ENCODE peak calls at places on chromosomes 1 and 21, in seven cellular contexts. G is lung, C is HepG2, N is psoas muscle, T is brain microvascular endothelial cell, E is IMR-90, D is stomach. O is an unnamed sample.

GRCh38 chr1:233113009-233113712 is 162.8 kb downstream of the NTPCR start:
- DNase-seq in G (peak), C (peak), N (peak), T (peak), E (peak), D (peak), O (peak)

GRCh38 chr1:227808566-227808965 is 6.9 kb upstream of the PRSS38 start:
- DNase-seq in G (no peak), C (no peak), N (no peak), T (no peak), E (peak), D (no peak), O (no peak)

GRCh38 chr1:20323613-20323920 is 32.9 kb downstream of the VWA5B1 start:
- DNase-seq in G (no peak), C (no peak), N (no peak), T (no peak), E (peak), D (no peak), O (no peak)

GRCh38 chr1:102191723-102192122 is 195.0 kb upstream of the OLFM3 start:
- DNase-seq in G (no peak), C (peak), N (no peak), T (no peak), E (no peak), D (no peak), O (peak)

GRCh38 chr1:1833456-1833855 is 55.2 kb upstream of the NADK start:
- DNase-seq in G (no peak), C (no peak), N (no peak), T (no peak), E (no peak), D (no peak), O (no peak)

GRCh38 chr1:156958247-156958714 is 37.8 kb downstream of the LRRC71 start:
- DNase-seq in G (no peak), C (no peak), N (no peak), T (no peak), E (no peak), D (no peak), O (no peak)

GRCh38 chr21:34916446-34916845 is 132.7 kb downstream of the RUNX1 start:
- DNase-seq in G (no peak), C (no peak), N (no peak), T (peak), E (peak), D (no peak), O (no peak)

GRCh38 chr1:114082047-114082630 is 71.5 kb downstream of the SYT6 start:
- DNase-seq in G (no peak), C (no peak), N (no peak), T (no peak), E (no peak), D (no peak), O (no peak)

GRCh38 chr1:225808136-225808535 is 1.8 kb upstream of the EPHX1 start:
- DNase-seq in G (no peak), C (no peak), N (no peak), T (no peak), E (no peak), D (no peak), O (no peak)

GRCh38 chr1:159854101-159854692 is 8.3 kb downstream of the VSIG8 start:
- DNase-seq in G (peak), C (no peak), N (peak), T (peak), E (no peak), D (peak), O (no peak)

GRCh38 chr1:208069908-208070307 is 159.0 kb upstream of the CD34 start:
- DNase-seq in G (no peak), C (no peak), N (no peak), T (no peak), E (no peak), D (no peak), O (no peak)

GRCh38 chr21:23936224-23936623 is 1671.1 kb downstream of the MRPL39 start:
- DNase-seq in G (no peak), C (no peak), N (no peak), T (no peak), E (peak), D (no peak), O (no peak)

GRCh38 chr1:38451541-38451993 is 405.0 kb upstream of the POU3F1 start:
- DNase-seq in G (no peak), C (no peak), N (no peak), T (peak), E (peak), D (no peak), O (no peak)

GRCh38 chr1:156838972-156839371 is 19.9 kb downstream of the INSRR start:
- DNase-seq in G (no peak), C (no peak), N (no peak), T (no peak), E (no peak), D (peak), O (no peak)

GRCh38 chr1:99986656-99987225 is 16.9 kb downstream of the SLC35A3 start:
- DNase-seq in G (no peak), C (peak), N (no peak), T (no peak), E (no peak), D (peak), O (no peak)

GRCh38 chr1:22763479-22764200 is 53.0 kb downstream of the EPHB2 start:
- DNase-seq in G (no peak), C (no peak), N (no peak), T (no peak), E (peak), D (no peak), O (no peak)

GRCh38 chr1:222387020-222387816 is 160.7 kb downstream of the HHIPL2 start:
- DNase-seq in G (no peak), C (peak), N (no peak), T (no peak), E (no peak), D (no peak), O (no peak)

GRCh38 chr1:41359211-41360073 is 1.8 kb upstream of the FOXO6 start:
- DNase-seq in G (no peak), C (no peak), N (peak), T (no peak), E (no peak), D (peak), O (no peak)

GRCh38 chr1:107877092-107877491 is 87.9 kb downstream of the VAV3 start:
- DNase-seq in G (no peak), C (no peak), N (no peak), T (no peak), E (peak), D (no peak), O (peak)

GRCh38 chr1:153977250-153978240 is at the start of gene JTB:
- DNase-seq in G (peak), C (peak), N (peak), T (peak), E (peak), D (peak), O (peak)

GRCh38 chr1:248828845-248829244 is 3.1 kb upstream of the SH3BP5L start:
- DNase-seq in G (no peak), C (peak), N (no peak), T (peak), E (peak), D (no peak), O (peak)

GRCh38 chr1:153790282-153790995 is 15.2 kb downstream of the SLC27A3 start:
- DNase-seq in G (peak), C (no peak), N (peak), T (peak), E (peak), D (peak), O (no peak)

GRCh38 chr1:115136706-115137105 is 47.4 kb upstream of the TSPAN2 start:
- DNase-seq in G (no peak), C (no peak), N (no peak), T (no peak), E (no peak), D (no peak), O (no peak)

GRCh38 chr1:3105167-3105863 is 36.3 kb downstream of the PRDM16 start:
- DNase-seq in G (no peak), C (peak), N (no peak), T (no peak), E (no peak), D (no peak), O (no peak)

GRCh38 chr1:47738560-47739182 is 258.5 kb downstream of the TRABD2B start:
- DNase-seq in G (peak), C (peak), N (peak), T (no peak), E (peak), D (peak), O (peak)

GRCh38 chr1:149888999-149889289 is 10.4 kb upstream of the BOLA1 start:
- DNase-seq in G (no peak), C (no peak), N (no peak), T (peak), E (peak), D (peak), O (no peak)

GRCh38 chr1:51330331-51331201 is at the start of gene TTC39A:
- DNase-seq in G (no peak), C (no peak), N (no peak), T (no peak), E (no peak), D (peak), O (no peak)
- TF ChIP-seq CTCF in G (no peak), C (no peak), N (no peak), T (no peak), E (no peak), D (no peak), O (no peak)

GRCh38 chr1:15654091-15654690 is 29.9 kb upstream of the PLEKHM2 start:
- DNase-seq in G (no peak), C (no peak), N (no peak), T (no peak), E (no peak), D (no peak), O (no peak)

GRCh38 chr1:15656464-15656863 is 27.7 kb upstream of the PLEKHM2 start:
- DNase-seq in G (no peak), C (no peak), N (no peak), T (no peak), E (no peak), D (no peak), O (no peak)

GRCh38 chr1:15660151-15660550 is 24.0 kb upstream of the PLEKHM2 start:
- DNase-seq in G (no peak), C (no peak), N (no peak), T (no peak), E (no peak), D (no peak), O (no peak)

GRCh38 chr1:15662539-15662938 is 21.6 kb upstream of the PLEKHM2 start:
- DNase-seq in G (no peak), C (no peak), N (no peak), T (no peak), E (no peak), D (no peak), O (no peak)

DNA sequence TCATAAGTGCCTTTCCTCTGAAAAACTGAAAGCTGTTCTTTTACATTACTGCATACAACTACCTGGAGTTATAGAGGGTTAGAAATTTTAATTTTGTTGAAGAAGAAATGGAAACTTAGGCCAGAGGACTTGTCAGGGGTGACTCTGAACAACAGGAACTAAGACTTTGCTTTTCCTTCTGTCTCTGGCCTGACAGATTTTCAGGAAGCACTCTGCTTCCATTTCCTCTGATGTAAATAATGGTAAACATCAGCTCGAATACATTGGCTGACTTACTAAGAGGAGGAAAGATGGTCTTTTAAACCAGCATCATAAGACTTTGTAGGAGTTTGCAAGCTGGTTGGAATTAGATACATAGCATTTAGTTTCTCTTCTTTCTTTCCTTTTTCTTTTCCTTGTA is 27.1 kb upstream of the PLEKHM2 start:
- DNase-seq in G (no peak), C (no peak), N (no peak), T (no peak), E (no peak), D (no peak), O (no peak)
- H3K27ac ChIP-seq in G (no peak), C (no peak), N (peak), T (no peak), E (no peak), D (no peak), O (no peak)

DNA sequence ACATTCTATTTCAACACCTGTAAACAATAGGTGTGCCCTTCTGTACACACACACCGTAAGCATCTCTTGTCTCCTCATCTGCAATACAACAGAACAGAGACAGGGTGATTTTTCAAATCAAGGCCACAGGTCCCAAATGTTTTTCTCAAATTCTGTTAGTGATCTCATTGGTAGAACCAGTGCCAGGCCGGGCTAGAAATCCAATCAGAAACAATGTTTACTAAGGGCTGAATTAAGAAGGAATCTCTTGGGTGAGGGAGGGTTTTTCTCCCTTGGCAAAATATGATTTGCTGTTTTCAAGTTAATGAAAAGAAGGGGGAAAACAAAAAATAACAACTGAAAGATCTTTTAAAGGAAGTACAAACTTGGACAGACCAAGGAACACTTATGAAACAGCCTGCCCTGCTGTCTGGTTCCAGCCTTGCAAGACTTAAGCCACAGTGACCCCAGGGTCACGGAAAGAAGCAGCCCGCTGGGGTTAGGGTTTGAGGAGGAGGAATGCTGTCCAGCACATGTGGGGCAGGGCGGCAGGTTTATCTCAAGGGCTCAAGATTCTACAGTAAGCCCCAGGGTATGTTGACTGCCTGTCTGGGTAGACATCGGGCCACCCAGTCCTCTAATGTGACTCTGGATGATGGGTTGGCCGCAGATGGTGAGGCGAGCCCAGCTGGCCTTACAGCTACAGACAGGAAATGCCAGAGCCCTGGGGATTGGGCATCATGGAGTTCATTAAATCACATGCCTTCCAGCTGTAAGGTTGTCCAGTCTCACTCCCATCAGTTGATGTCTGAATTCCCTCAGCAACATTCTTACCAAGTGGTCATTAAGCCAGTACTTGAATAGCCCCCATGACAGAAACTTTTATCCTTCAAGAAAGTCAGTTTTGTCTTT is 73.3 kb upstream of the SLC44A3 start:
- DNase-seq in G (no peak), C (no peak), N (peak), T (no peak), E (no peak), D (no peak), O (no peak)
- TF ChIP-seq CTCF in G (no peak), C (no peak), N (no peak), T (peak), E (no peak), D (no peak), O (no peak)

GRCh38 chr1:25381041-25381440 is 39.6 kb downstream of the RHCE start:
- DNase-seq in G (no peak), C (peak), N (no peak), T (no peak), E (no peak), D (no peak), O (no peak)
- H3K27ac ChIP-seq in G (no peak), C (no peak), N (no peak), T (no peak), E (no peak), D (no peak), O (no peak)

DNA sequence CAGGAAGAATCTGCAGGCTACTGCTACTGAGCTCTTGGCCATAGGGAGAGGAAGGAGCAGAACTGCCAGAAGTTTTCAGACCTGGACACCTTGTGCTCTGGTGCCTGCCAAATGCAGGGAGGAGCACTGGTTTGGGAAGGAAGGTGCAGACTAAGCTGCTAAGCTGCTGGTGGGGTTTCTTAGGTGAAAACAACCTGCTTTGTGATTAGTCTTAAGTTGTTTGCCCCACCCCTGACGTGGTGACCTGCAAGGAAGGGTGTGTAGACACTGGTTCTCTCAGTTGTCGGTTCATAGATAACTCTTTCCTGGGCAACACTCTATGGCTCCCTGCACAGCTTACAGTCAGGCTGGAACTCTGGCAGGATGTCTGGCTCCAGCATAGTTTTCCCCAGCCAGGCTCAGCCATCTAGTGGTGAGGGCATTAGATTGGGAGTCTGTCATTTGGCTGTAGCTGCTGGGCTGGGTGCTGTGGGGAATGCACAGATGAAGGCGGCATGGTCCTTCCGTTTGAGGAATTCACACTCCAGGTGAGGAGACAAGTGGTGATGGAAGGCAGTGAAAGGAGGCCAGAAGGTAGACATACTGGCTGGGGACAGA is 10.3 kb upstream of the S100A10 start:
- DNase-seq in G (no peak), C (no peak), N (no peak), T (no peak), E (no peak), D (no peak), O (no peak)
- TF ChIP-seq CTCF in G (no peak), C (peak), N (no peak), T (peak), E (peak), D (no peak), O (no peak)

GRCh38 chr1:45802343-45803298 is 791 bp upstream of the MAST2 start:
- DNase-seq in G (peak), C (peak), N (peak), T (peak), E (peak), D (peak), O (peak)
- H3K27ac ChIP-seq in G (peak), C (peak), N (peak), T (peak), E (peak), D (peak), O (peak)

GRCh38 chr21:31788581-31788980 is 56.7 kb upstream of the SCAF4 start:
- DNase-seq in G (no peak), C (no peak), N (no peak), T (no peak), E (no peak), D (no peak), O (no peak)

GRCh38 chr21:31780944-31781343 is 49.0 kb upstream of the SCAF4 start:
- DNase-seq in G (no peak), C (peak), N (no peak), T (no peak), E (no peak), D (no peak), O (peak)

GRCh38 chr21:31781737-31782136 is 49.8 kb upstream of the SCAF4 start:
- DNase-seq in G (peak), C (no peak), N (no peak), T (peak), E (peak), D (no peak), O (no peak)

DNA sequence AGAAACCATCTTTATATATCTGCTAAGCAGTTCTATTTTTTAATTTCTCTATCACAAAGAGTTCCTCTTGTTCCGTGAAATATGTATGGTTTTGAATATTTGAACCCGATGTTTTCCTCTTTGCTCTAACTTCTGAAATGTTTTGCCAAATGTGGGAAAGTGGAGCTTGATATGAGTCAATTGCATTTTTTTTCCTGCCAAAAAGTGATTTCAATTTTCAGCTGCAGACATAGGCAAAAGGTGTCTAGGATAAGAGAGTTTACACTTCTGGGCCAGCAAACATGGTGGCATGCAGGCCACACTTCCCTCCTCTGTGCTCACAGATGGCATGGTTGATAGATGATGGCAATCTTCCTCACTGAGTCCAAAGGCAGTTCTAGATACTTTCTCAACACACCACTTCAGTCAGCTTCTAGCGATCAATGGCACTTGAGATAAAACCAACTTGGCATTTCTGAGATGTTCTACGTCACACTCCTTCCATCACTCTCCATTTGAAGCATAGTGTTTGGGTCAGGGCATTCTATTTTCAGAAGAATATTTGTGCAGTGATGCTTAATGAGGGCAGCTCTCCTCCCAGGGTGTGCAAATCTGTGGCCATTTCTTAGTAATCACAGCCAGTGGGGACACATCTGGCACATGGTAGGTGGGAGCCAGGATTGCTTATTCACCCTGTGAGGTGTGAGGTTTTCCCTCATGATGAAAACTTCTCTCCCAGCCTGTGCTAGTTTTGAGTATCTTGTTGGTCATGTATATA is 54.4 kb upstream of the SCAF4 start:
- DNase-seq in G (peak), C (no peak), N (no peak), T (no peak), E (no peak), D (no peak), O (no peak)
- TF ChIP-seq CTCF in G (no peak), C (no peak), N (no peak), T (no peak), E (no peak), D (no peak), O (no peak)

GRCh38 chr1:52554756-52555155 is 1.9 kb upstream of the TUT4 start:
- DNase-seq in G (no peak), C (peak), N (no peak), T (no peak), E (peak), D (no peak), O (no peak)
- H3K27ac ChIP-seq in G (no peak), C (peak), N (peak), T (no peak), E (no peak), D (no peak), O (no peak)

GRCh38 chr21:45970674-45971486 is 10.7 kb upstream of the COL6A1 start:
- DNase-seq in G (no peak), C (peak), N (peak), T (no peak), E (peak), D (no peak), O (peak)
- TF ChIP-seq CTCF in G (peak), C (peak), N (peak), T (peak), E (peak), D (peak), O (peak)

GRCh38 chr1:220369511-220369910 is 97.3 kb upstream of the RAB3GAP2 start:
- DNase-seq in G (no peak), C (no peak), N (no peak), T (no peak), E (no peak), D (no peak), O (no peak)
- H3K27ac ChIP-seq in G (no peak), C (no peak), N (peak), T (no peak), E (no peak), D (no peak), O (no peak)

O was measured in RWPE1.